ENCODE peak calls at places on chromosomes 3 and 15, in four cellular contexts. J is body of pancreas, M is heart right ventricle, Y is RWPE2. W is an unnamed sample.

GRCh38 chr3:57793737-57794187 is 37.7 kb downstream of the SLMAP start:
- DNase-seq in J (no peak), M (no peak), Y (no peak), W (no peak)

GRCh38 chr15:62648954-62649353 is 393.6 kb upstream of the TPM1 start:
- DNase-seq in M (no peak), Y (no peak), J (peak), W (no peak)

GRCh38 chr15:50262533-50262932 is 3.0 kb downstream of the HDC start:
- DNase-seq in M (no peak), J (no peak), Y (no peak), W (no peak)

GRCh38 chr3:161852744-161853143 is 356.1 kb downstream of the OTOL1 start:
- DNase-seq in M (no peak), Y (no peak), J (no peak), W (no peak)

GRCh38 chr3:188516515-188516914 is 362.6 kb downstream of the LPP start:
- DNase-seq in J (no peak), Y (no peak), M (no peak), W (no peak)

GRCh38 chr3:38722760-38723568 is 73.5 kb upstream of the SCN5A start:
- DNase-seq in J (no peak), M (no peak), Y (no peak), W (no peak)

GRCh38 chr3:176310641-176311040 is 886.6 kb downstream of the TBL1XR1 start:
- DNase-seq in M (no peak), Y (no peak), J (no peak), W (no peak)

GRCh38 chr15:55800216-55800615 is 57.3 kb upstream of the PRTG start:
- DNase-seq in J (no peak), Y (no peak), M (no peak), W (no peak)

GRCh38 chr15:83282859-83283812 is 1.3 kb downstream of the BNC1 start:
- DNase-seq in J (no peak), M (peak), Y (peak), W (no peak)

GRCh38 chr3:103977417-103977816 is 1389.3 kb upstream of the ALCAM start:
- DNase-seq in M (no peak), J (no peak), Y (no peak), W (no peak)

GRCh38 chr3:146679191-146679590 is 74.0 kb upstream of the PLSCR5 start:
- DNase-seq in M (no peak), Y (no peak), J (no peak), W (no peak)
- H3K4me3 ChIP-seq in M (no peak), Y (no peak), J (no peak), W (no peak)

DNA sequence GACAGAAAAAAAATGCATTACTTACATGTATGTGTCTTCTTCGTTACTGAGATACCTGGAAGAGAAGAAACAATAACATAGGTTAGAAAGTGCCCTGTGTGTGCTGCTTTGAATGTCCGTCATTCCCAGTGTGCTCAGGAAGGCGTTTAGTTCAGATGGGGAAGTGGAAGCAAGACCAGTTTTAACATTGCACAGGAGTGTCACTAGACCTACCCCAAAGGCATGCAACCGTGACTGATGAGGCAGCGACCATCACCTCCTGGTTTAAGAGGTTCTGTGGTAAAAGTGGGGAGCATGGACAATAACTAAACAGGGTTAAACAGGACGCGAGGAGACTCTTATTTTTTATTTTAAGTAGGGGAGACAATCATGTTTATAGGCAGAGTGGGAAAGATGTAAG is 199.7 kb upstream of the ICE2 start:
- DNase-seq in J (no peak), M (no peak), Y (no peak), W (no peak)
- H3K27ac ChIP-seq in J (no peak), M (no peak), Y (no peak), W (peak)

GRCh38 chr3:121658716-121659435 is 1.8 kb downstream of the HCLS1 start:
- DNase-seq in Y (no peak), J (no peak), M (no peak), W (no peak)
- H3K4me3 ChIP-seq in Y (no peak), J (no peak), M (no peak), W (peak)

DNA sequence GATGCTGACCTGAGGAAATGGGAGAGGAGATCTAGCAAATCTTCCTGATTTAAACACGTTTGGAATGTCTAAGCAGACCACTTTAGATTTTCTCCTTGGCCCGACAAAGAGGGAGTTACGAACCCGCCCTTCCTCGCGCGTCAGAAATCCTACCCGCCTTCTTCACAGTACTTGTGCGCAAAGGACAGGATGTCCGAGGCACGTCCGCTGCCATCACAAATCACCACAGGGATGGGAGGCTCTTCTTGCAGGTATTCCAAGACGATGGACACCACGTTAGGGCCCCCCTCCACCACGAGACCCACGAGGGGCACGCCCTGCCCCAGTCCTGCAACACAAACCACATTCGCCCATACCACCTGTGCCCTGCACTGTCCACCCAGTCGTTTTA is 38.6 kb downstream of the TRPM1 start:
- DNase-seq in Y (no peak), M (peak), J (no peak), W (no peak)
- H3K27ac ChIP-seq in Y (no peak), M (peak), J (no peak), W (peak)

GRCh38 chr3:157477441-157477840 is 25.8 kb downstream of the VEPH1 start:
- DNase-seq in M (no peak), J (no peak), Y (no peak), W (no peak)
- H3K4me3 ChIP-seq in M (no peak), J (no peak), Y (no peak), W (no peak)

DNA sequence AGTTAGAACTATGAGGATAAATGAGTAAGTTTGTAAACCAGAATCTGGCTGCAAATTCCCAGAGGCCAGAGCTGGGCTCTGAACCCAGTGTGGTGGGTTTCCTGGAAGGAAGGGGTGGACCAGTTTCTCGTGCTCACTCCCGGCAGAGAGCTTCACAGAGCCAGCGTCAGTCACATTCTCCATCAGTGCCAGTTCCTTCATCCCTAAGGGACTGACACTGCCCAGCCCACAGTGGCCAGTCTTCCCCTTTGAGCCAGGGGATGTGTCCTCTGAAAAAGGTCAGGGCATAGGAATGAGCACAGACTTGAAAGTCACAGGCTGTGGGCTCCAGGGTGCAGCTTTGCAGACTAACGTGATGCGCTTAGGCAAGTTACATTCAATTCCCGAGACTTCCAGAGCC is 135.8 kb upstream of the HACD2 start:
- DNase-seq in J (no peak), Y (no peak), M (no peak), W (no peak)
- H3K27ac ChIP-seq in J (no peak), Y (no peak), M (no peak), W (no peak)

GRCh38 chr15:65981837-65982696 is 112.8 kb downstream of the RAB11A start:
- DNase-seq in M (no peak), J (peak), Y (peak), W (no peak)
- H3K4me3 ChIP-seq in M (no peak), J (no peak), Y (peak), W (no peak)

GRCh38 chr15:71529353-71529752 is 281.0 kb upstream of the NR2E3 start:
- DNase-seq in J (no peak), Y (no peak), M (no peak), W (no peak)

GRCh38 chr15:71532994-71533393 is 277.4 kb upstream of the NR2E3 start:
- DNase-seq in Y (no peak), J (no peak), M (no peak), W (no peak)

GRCh38 chr15:71526061-71526460 is 284.3 kb upstream of the NR2E3 start:
- DNase-seq in Y (no peak), J (no peak), M (no peak), W (no peak)

DNA sequence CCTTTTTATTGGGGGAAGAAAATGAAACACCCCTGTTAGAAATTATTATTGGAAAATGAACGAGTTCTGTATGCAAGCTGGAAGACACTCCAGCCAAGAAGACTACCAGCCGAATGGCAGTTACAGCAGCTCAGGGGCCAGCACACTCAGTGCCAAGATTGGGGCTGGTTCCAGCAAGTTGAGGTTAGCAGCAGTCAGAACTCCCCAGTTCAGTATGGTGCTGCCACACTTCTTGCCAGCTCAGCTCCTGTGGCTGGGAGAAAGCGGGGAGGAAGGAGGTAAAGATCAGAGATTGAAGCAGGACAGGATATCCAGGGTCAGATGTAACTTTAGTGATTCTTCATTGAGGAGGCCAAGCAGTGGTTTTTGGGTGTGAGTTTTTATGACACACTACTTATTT is 280.2 kb upstream of the NR2E3 start:
- DNase-seq in M (no peak), J (no peak), Y (no peak), W (no peak)
- H3K27ac ChIP-seq in M (no peak), J (no peak), Y (no peak), W (no peak)

GRCh38 chr15:52658955-52659354 is 20.2 kb downstream of the ATOSA start:
- DNase-seq in J (no peak), M (no peak), Y (no peak), W (no peak)

GRCh38 chr15:52656412-52656811 is 22.8 kb downstream of the ATOSA start:
- DNase-seq in M (no peak), Y (no peak), J (no peak), W (no peak)

GRCh38 chr15:52653451-52653964 is 25.7 kb downstream of the ATOSA start:
- DNase-seq in J (no peak), Y (no peak), M (no peak), W (no peak)

GRCh38 chr15:52660192-52660591 is 19.0 kb downstream of the ATOSA start:
- DNase-seq in Y (no peak), M (no peak), J (peak), W (no peak)

GRCh38 chr15:52657338-52657737 is 21.9 kb downstream of the ATOSA start:
- DNase-seq in Y (no peak), J (no peak), M (no peak), W (no peak)
- H3K4me3 ChIP-seq in Y (no peak), J (no peak), M (no peak), W (no peak)